ENCODE peak calls at places on chromosomes 7 and 10, in five cellular contexts. Q is lung, L is tibial artery, K is keratinocyte, M is mammary epithelial cell. D is an unnamed sample.
A peak's percentile ranks its signal among the peaks of the same experiment; 100 is the strongest.

GRCh38 chr10:128186959-128187787 is 61.0 kb upstream of the MKI67 start:
- DNase-seq in K (no peak), L (no peak), M (no peak), Q (no peak), D (no peak)

GRCh38 chr7:55523366-55523765 is 48.9 kb downstream of the VOPP1 start:
- DNase-seq in M (no peak), L (no peak), Q (no peak), K (no peak), D (no peak)

GRCh38 chr7:24307294-24307693 is 23.3 kb downstream of the NPY start:
- DNase-seq in L (no peak), M (no peak), K (no peak), Q (no peak), D (no peak)

GRCh38 chr7:118195837-118196474 is 12.0 kb downstream of the LSM8 start:
- DNase-seq in L (no peak), Q (peak; percentile 52), K (peak; percentile 25), M (peak; percentile 30), D (no peak)

GRCh38 chr7:125605241-125605640 is 675.6 kb upstream of the POT1 start:
- DNase-seq in K (no peak), L (no peak), M (peak; percentile 16), Q (no peak), D (no peak)

GRCh38 chr7:25124485-25125136 is 449 bp downstream of the CYCS start:
- DNase-seq in M (peak; percentile 16), Q (no peak), L (no peak), K (no peak), D (no peak)

GRCh38 chr10:11562888-11563287 is 48.6 kb downstream of the USP6NL start:
- DNase-seq in M (no peak), K (no peak), Q (no peak), L (no peak), D (no peak)

GRCh38 chr10:105068497-105068896 is 427.4 kb downstream of the SORCS3 start:
- DNase-seq in M (peak; percentile 17), K (peak; percentile 11), Q (no peak), L (no peak), D (no peak)

GRCh38 chr10:111186385-111186784 is 109.6 kb downstream of the ADRA2A start:
- DNase-seq in K (no peak), L (no peak), M (no peak), Q (no peak), D (no peak)

GRCh38 chr10:27383595-27384542 is 120.2 kb upstream of the RAB18 start:
- DNase-seq in M (peak; percentile 51), K (no peak), Q (no peak), L (no peak), D (peak; percentile 75)

GRCh38 chr7:90155206-90155605 is 937 bp downstream of the STEAP1 start:
- DNase-seq in Q (no peak), M (no peak), L (no peak), K (no peak), D (no peak)

GRCh38 chr7:155383756-155384491 is 74.0 kb upstream of the EN2 start:
- DNase-seq in L (no peak), M (no peak), Q (no peak), K (no peak), D (no peak)

GRCh38 chr7:44537442-44537841 is 3.7 kb downstream of the NPC1L1 start:
- DNase-seq in Q (no peak), K (no peak), M (no peak), L (no peak), D (no peak)

GRCh38 chr7:128167316-128167691 is 73.8 kb upstream of the LEP start:
- DNase-seq in M (peak; percentile 52), L (peak; percentile 45), K (no peak), Q (no peak), D (no peak)

GRCh38 chr10:34830527-34830926 is 15.4 kb upstream of the PARD3 start:
- DNase-seq in M (no peak), L (no peak), Q (no peak), K (no peak), D (no peak)

GRCh38 chr10:7558036-7558435 is 108.7 kb downstream of the ITIH5 start:
- DNase-seq in L (no peak), M (no peak), Q (no peak), K (no peak), D (no peak)

GRCh38 chr10:36236341-36236740 is 594.2 kb upstream of the FZD8 start:
- DNase-seq in K (no peak), L (no peak), M (no peak), Q (no peak), D (no peak)

GRCh38 chr10:102449321-102450123 is 1.8 kb downstream of the C10orf95 start:
- DNase-seq in K (no peak), Q (peak; percentile 87), L (peak; percentile 73), M (peak; percentile 77), D (peak; percentile 50)

GRCh38 chr7:30465342-30466170 is 13.0 kb downstream of the NOD1 start:
- DNase-seq in Q (no peak), L (no peak), M (no peak), K (no peak), D (no peak)

GRCh38 chr10:63666836-63667383 is 145.7 kb downstream of the REEP3 start:
- DNase-seq in M (peak; percentile 49), L (no peak), K (no peak), Q (no peak), D (no peak)

GRCh38 chr10:94279835-94280709 is 82.7 kb downstream of the NOC3L start:
- DNase-seq in M (peak; percentile 37), L (no peak), Q (peak; percentile 37), K (no peak), D (no peak)

GRCh38 chr7:91310829-91311460 is 46.7 kb downstream of the FZD1 start:
- DNase-seq in K (no peak), Q (no peak), M (peak; percentile 34), L (peak; percentile 69), D (no peak)

GRCh38 chr10:76022366-76022765 is 590.9 kb downstream of the LRMDA start:
- DNase-seq in K (no peak), L (no peak), M (no peak), Q (no peak), D (no peak)

GRCh38 chr10:125739994-125740679 is 20.6 kb downstream of the EDRF1 start:
- DNase-seq in M (no peak), K (no peak), L (no peak), Q (no peak), D (no peak)

GRCh38 chr10:28266449-28267224 is 36.2 kb downstream of the MPP7 start:
- DNase-seq in M (no peak), K (no peak), L (no peak), Q (no peak), D (no peak)

GRCh38 chr7:106485031-106485551 is 175.9 kb downstream of the CCDC71L start:
- DNase-seq in L (no peak), M (peak; percentile 91), K (no peak), Q (no peak), D (peak; percentile 86)

GRCh38 chr10:13563481-13564445 is 23.0 kb upstream of the PRPF18 start:
- DNase-seq in K (no peak), Q (no peak), M (peak; percentile 4), L (no peak), D (no peak)

GRCh38 chr7:66950763-66951162 is 29.7 kb downstream of the TMEM248 start:
- DNase-seq in L (peak; percentile 3), M (no peak), Q (no peak), K (no peak), D (no peak)

GRCh38 chr7:18224138-18224537 is 196.5 kb upstream of the PRPS1L1 start:
- DNase-seq in M (no peak), Q (no peak), L (no peak), K (no peak), D (no peak)

GRCh38 chr7:73905360-73905759 is 44.4 kb downstream of the TMEM270 start:
- DNase-seq in K (no peak), Q (no peak), L (no peak), M (no peak), D (no peak)

GRCh38 chr7:143042159-143042820 is 9.9 kb upstream of the OR6V1 start:
- DNase-seq in K (no peak), M (no peak), L (no peak), Q (no peak), D (no peak)

GRCh38 chr7:72325561-72325960 is 86.6 kb downstream of the CALN1 start:
- DNase-seq in L (no peak), M (no peak), Q (no peak), K (no peak), D (no peak)

GRCh38 chr10:98429320-98430072 is 14.5 kb upstream of the PYROXD2 start:
- DNase-seq in K (no peak), Q (no peak), L (no peak), M (no peak), D (no peak)

GRCh38 chr7:30717181-30717580 is 34.8 kb upstream of the INMT start:
- DNase-seq in Q (no peak), M (peak; percentile 50), K (no peak), L (no peak), D (peak; percentile 50)

GRCh38 chr7:151245360-151246160 is 2.9 kb downstream of the SMARCD3 start:
- DNase-seq in K (no peak), M (no peak), Q (no peak), L (no peak), D (no peak)

GRCh38 chr10:16944081-16944922 is 127.1 kb upstream of the RSU1 start:
- DNase-seq in Q (no peak), L (no peak), K (no peak), M (no peak), D (no peak)

GRCh38 chr10:16942361-16943078 is 125.3 kb upstream of the RSU1 start:
- DNase-seq in L (no peak), K (no peak), M (no peak), Q (no peak), D (no peak)

GRCh38 chr10:16941865-16942264 is 124.6 kb upstream of the RSU1 start:
- DNase-seq in Q (no peak), L (no peak), K (no peak), M (no peak), D (no peak)

GRCh38 chr10:16944961-16945360 is 127.7 kb upstream of the RSU1 start:
- DNase-seq in K (no peak), L (no peak), M (no peak), Q (no peak), D (no peak)

GRCh38 chr10:16943301-16944080 is 126.3 kb upstream of the RSU1 start:
- DNase-seq in L (no peak), M (no peak), K (no peak), Q (no peak), D (no peak)
- H3K27ac ChIP-seq in L (peak overlapping the region; percentile 69), M (no peak overlapping the region), K (no peak overlapping the region), Q (no peak overlapping the region), D (no peak overlapping the region)

GRCh38 chr10:32190890-32191491 is 134.8 kb upstream of the KIF5B start:
- DNase-seq in Q (no peak), L (no peak), M (peak; percentile 27), K (no peak), D (no peak)
- H3K27ac ChIP-seq in Q (no peak overlapping the region), L (no peak overlapping the region), M (no peak overlapping the region), K (no peak overlapping the region), D (no peak overlapping the region)

DNA sequence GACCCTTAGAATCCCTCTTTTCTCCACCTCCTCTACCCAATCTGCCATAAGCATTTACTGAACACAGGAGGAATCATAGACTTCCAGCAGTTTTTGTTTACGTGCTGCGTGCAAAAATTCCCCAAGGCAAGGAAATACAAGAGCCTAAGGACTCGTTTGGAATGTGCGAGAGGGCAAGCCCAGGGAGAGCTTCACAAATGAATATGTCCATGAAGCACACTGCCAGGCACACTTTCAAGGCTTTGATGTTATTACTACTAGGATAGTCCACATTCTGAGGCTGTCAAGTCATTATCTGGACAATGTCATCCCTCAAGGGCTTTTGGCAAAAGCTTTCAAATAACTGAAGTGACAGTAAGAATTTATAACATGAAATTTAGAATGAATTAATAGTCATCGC is 214.7 kb upstream of the TBX20 start:
- DNase-seq in L (no peak), Q (no peak), K (no peak), M (no peak), D (no peak)
- H3K27ac ChIP-seq in L (no peak overlapping the region), Q (no peak overlapping the region), K (no peak overlapping the region), M (no peak overlapping the region), D (no peak overlapping the region)

GRCh38 chr10:112914288-112914952 is 35.6 kb upstream of the TCF7L2 start:
- DNase-seq in K (no peak), Q (no peak), L (peak; percentile 10), M (no peak), D (no peak)
- H3K27ac ChIP-seq in K (no peak overlapping the region), Q (no peak overlapping the region), L (no peak overlapping the region), M (no peak overlapping the region), D (no peak overlapping the region)

D was measured in epithelial cell of prostate.